ENCODE peak calls at places on chromosome 4, in five cellular contexts. Y, N, W, X and L are unnamed samples.

GRCh38 chr4:7960790-7961655 is 21.4 kb upstream of the AFAP1 start:
- DNase-seq in Y (no peak), N (peak; percentile 56), W (no peak), X (no peak), L (no peak)

GRCh38 chr4:147739239-147739823 is 7.4 kb downstream of the ARHGAP10 start:
- DNase-seq in Y (no peak), N (no peak), W (no peak), X (no peak), L (no peak)

GRCh38 chr4:150302553-150302952 is 224.3 kb downstream of the DCLK2 start:
- DNase-seq in Y (peak; percentile 74), N (no peak), W (peak; percentile 51), X (no peak), L (peak; percentile 53)

GRCh38 chr4:86359944-86360478 is at the start of gene MAPK10:
- DNase-seq in Y (no peak), N (peak; percentile 62), W (no peak), X (peak; percentile 58), L (no peak)

GRCh38 chr4:103095080-103095479 is 4.6 kb downstream of the BDH2 start:
- DNase-seq in Y (peak; percentile 47), N (no peak), W (no peak), X (no peak), L (no peak)

GRCh38 chr4:180827193-180827592 is 1416.0 kb upstream of the TENM3 start:
- DNase-seq in Y (peak; percentile 5), N (no peak), W (no peak), X (no peak), L (no peak)

GRCh38 chr4:37889849-37890500 is 909 bp upstream of the TBC1D1 start:
- DNase-seq in Y (no peak), N (no peak), W (no peak), X (peak; percentile 58), L (no peak)

GRCh38 chr4:139735381-139736256 is 70.0 kb downstream of the MGST2 start:
- DNase-seq in Y (no peak), N (no peak), W (no peak), X (peak; percentile 66), L (no peak)

GRCh38 chr4:81468685-81469084 is 3.0 kb downstream of the RASGEF1B start:
- DNase-seq in Y (no peak), N (no peak), W (no peak), X (no peak), L (no peak)

GRCh38 chr4:152780267-152780811 is 585 bp downstream of the ARFIP1 start:
- DNase-seq in Y (peak; percentile 13), N (no peak), W (peak; percentile 14), X (no peak), L (no peak)

GRCh38 chr4:166816901-166817300 is 417.4 kb downstream of the SPOCK3 start:
- DNase-seq in Y (no peak), N (no peak), W (no peak), X (no peak), L (peak; percentile 26)

GRCh38 chr4:151745727-151746231 is 15.0 kb downstream of the GATB start:
- DNase-seq in Y (no peak), N (no peak), W (peak; percentile 18), X (no peak), L (no peak)

GRCh38 chr4:183610033-183610432 is 49.0 kb downstream of the RWDD4 start:
- DNase-seq in Y (no peak), N (no peak), W (peak; percentile 47), X (no peak), L (no peak)

GRCh38 chr4:73430188-73430587 is 5.8 kb upstream of the AFP start:
- DNase-seq in Y (peak; percentile 34), N (no peak), W (no peak), X (no peak), L (no peak)

GRCh38 chr4:24477919-24478318 is 106.4 kb downstream of the DHX15 start:
- DNase-seq in Y (no peak), N (no peak), W (no peak), X (no peak), L (no peak)

GRCh38 chr4:113675731-113676707 is 85.5 kb downstream of the CAMK2D start:
- DNase-seq in Y (peak; percentile 21), N (no peak), W (no peak), X (no peak), L (no peak)

GRCh38 chr4:80360102-80360501 is 24.6 kb downstream of the CFAP299 start:
- DNase-seq in Y (no peak), N (no peak), W (no peak), X (no peak), L (no peak)

GRCh38 chr4:71275570-71275969 is 63.2 kb upstream of the SLC4A4 start:
- DNase-seq in Y (no peak), N (no peak), W (no peak), X (no peak), L (no peak)

DNA sequence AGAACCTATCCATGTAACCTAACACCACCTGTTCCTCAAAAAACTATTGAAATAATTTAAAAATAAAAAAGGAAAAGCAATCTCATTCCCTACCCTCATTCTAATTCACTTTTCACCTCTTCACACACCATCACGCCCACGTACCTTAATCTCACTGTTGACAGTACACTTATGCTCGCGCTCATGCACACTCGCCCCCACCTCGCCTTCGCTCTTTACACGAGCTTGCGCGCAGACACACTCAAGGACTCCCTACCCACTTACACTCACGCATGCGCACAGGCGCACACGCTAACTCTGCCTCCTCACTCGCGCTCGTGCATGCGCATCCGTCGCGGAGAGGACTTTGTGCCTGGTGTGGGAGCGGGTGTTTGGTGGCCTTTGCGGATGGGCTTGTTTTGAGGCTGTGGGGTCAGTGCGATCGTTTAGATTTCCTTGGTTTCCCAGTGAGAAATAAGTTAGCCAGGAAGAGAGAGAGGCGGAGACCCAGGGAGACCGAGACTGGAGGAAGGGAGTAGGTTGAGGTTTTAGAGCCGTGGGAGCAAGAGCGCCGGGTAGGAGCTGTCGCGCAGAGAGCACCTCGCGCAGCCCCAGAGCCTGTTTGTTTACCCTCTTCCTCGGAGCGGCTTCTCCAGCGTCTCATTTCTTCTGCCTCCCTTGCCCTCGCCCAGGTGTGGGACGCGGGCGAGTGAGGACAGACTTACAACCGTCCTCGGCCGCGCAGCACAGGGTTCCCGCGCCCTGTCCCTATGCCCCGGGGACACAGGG is 8.1 kb upstream of the GSX2 start:
- DNase-seq in Y (peak; percentile 35), N (peak; percentile 35), W (peak; percentile 68), X (peak; percentile 52), L (no peak)
- TF ChIP-seq EZH2 in Y (no peak), N (no peak), W (peak; percentile 31), X (peak; percentile 94), L (no peak)

DNA sequence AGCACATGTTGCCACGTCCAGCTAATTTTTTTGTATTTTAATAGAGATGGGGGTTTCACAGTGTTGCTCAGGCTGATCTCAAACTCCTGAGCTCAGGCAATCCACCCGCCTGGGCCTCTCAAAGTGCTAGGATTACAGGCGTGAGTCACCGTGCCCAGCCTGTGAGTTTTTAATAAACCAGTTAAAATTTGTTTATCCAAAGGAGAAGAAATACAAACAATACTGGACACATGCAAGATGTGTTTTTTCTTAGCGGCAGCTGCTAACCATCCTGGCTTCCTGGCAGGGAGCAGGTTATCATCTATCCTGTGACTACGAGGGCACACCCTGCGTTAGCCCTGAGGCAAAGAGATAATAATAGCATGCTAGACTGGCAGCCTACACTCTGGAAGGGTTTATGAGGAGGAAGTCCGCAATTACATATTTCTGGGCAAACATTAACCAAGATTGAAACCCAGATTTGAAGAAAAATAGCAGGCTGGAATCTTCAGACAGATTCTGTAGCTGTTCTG is 191.4 kb downstream of the SPRY1 start:
- DNase-seq in Y (peak; percentile 32), N (no peak), W (no peak), X (no peak), L (peak; percentile 63)
- TF ChIP-seq SP1 in Y (no peak), N (no peak), W (no peak), X (no peak), L (peak; percentile 81)

GRCh38 chr4:53010320-53010719 is 148.2 kb downstream of the RASL11B start:
- DNase-seq in Y (no peak), N (no peak), W (no peak), X (no peak), L (no peak)
- TF ChIP-seq MAX in Y (no peak), N (no peak), W (no peak), X (no peak), L (no peak)

GRCh38 chr4:130110760-130111159 is 1014.8 kb downstream of the C4orf33 start:
- DNase-seq in Y (no peak), N (no peak), W (no peak), X (no peak), L (no peak)

DNA sequence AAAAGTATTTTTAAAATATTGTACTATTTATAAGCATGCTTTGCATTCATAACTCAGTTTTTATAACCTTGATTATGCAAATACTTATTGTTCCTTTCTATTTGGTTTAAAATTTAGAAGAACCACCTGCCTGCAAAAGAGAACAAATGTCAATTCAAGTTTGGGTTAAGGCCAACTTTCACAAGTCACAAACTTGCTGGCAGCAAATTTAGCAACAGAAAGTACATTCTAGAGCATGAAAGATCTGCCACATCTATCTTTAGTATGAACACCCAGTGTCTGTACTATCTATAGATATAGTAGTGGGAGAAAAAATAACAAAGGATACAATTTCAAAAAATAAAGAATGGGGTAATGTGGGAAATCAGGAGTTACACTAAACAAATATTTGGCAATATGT is 1014.2 kb downstream of the C4orf33 start:
- DNase-seq in Y (no peak), N (no peak), W (no peak), X (no peak), L (no peak)
- TF ChIP-seq EZH2 in Y (no peak), N (no peak), W (no peak), X (no peak), L (no peak)

GRCh38 chr4:118280501-118281218 is 72.1 kb downstream of the PRSS12 start:
- DNase-seq in Y (peak; percentile 74), N (peak; percentile 38), W (peak; percentile 22), X (no peak), L (peak; percentile 67)
- TF ChIP-seq SP1 in Y (no peak), N (no peak), W (no peak), X (no peak), L (no peak)

DNA sequence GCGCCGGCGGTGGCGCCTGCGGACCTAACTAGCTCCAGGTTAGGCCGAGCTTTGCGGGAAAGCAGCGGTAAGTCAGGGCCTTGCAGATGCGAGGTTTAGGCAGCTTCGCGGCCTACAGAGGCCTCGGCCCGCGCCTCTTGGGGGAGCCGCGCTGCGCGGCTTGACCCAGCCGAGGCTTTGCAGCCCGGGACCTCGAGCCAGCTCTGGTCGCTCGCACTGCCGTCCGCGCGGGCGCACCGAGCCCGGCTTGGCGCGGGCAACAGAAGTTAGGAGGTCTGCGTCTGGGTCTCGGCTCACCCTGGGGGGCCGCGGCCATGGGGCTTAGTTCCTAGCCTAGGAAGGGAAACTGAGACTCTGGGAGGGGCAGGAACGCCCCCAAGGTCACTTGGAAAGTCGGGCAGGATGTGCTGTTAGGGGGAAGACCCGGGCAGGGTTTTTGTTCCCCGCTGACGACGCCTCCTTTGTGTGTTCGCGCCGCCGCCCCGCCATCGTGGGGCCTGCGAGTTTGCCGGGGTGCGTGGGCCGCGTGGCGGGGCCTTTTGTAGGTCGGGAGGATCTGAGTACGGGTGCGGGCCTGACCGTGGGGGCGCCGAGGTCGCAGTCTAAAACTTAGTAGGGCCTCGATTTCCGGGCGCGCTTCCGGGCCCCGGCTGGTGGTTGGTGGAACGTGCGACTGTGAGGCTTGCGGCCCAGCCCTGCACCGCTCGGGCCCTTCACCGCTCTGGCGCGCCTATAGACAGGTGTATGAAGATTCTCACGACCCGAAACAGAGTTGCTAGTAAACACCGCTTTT is 482 bp downstream of the RNF4 start:
- DNase-seq in Y (no peak), N (no peak), W (peak; percentile 81), X (no peak), L (no peak)
- TF ChIP-seq MAX in Y (peak; percentile 60), N (peak; percentile 80), W (peak; percentile 64), X (peak; percentile 26), L (no peak)